ENCODE peak calls at places on chromosome 3, in eight cellular contexts. N is breast epithelium, M is uterus, Z is heart left ventricle, L is sigmoid colon, P is K562, H is H1, U is transverse colon. X is an unnamed sample.

GRCh38 chr3:149454746-149455145 is 19.8 kb upstream of the TM4SF4 start:
- DNase-seq in U (no peak), H (no peak), Z (no peak), L (no peak), M (no peak), N (no peak), P (no peak), X (no peak)

GRCh38 chr3:126983653-126984390 is 907 bp downstream of the PLXNA1 start:
- DNase-seq in L (no peak), Z (no peak), P (peak), U (peak), H (peak), N (no peak), M (peak), X (no peak)

GRCh38 chr3:64865872-64866588 is 178.2 kb upstream of the ADAMTS9 start:
- DNase-seq in Z (no peak), L (no peak), U (no peak), N (no peak), M (no peak), P (no peak), H (no peak), X (no peak)

GRCh38 chr3:65376426-65376825 is 662.3 kb downstream of the MAGI1 start:
- DNase-seq in Z (no peak), M (no peak), P (no peak), H (no peak), N (no peak), L (no peak), U (no peak), X (no peak)

GRCh38 chr3:115912372-115912771 is 289.1 kb downstream of the GAP43 start:
- DNase-seq in L (no peak), Z (no peak), U (no peak), N (no peak), P (no peak), M (no peak), H (no peak), X (no peak)

GRCh38 chr3:122668930-122669730 is 11.5 kb upstream of the PARP14 start:
- DNase-seq in U (no peak), M (no peak), L (no peak), P (peak), N (no peak), Z (no peak), H (no peak), X (no peak)

GRCh38 chr3:29440321-29441019 is 159.6 kb downstream of the RBMS3 start:
- DNase-seq in L (no peak), N (no peak), Z (no peak), M (no peak), H (no peak), U (no peak), P (no peak), X (peak)

GRCh38 chr3:52226229-52226817 is 878 bp upstream of the TLR9 start:
- DNase-seq in M (no peak), L (no peak), H (no peak), N (no peak), U (no peak), P (no peak), Z (no peak), X (peak)

GRCh38 chr3:127817331-127817821 is 4.9 kb downstream of the MGLL start:
- DNase-seq in M (no peak), Z (no peak), N (no peak), P (no peak), L (no peak), H (no peak), U (peak), X (peak)

GRCh38 chr3:156433910-156434309 is 121.0 kb downstream of the SSR3 start:
- DNase-seq in Z (no peak), M (no peak), U (no peak), N (no peak), L (no peak), P (no peak), H (no peak), X (no peak)

GRCh38 chr3:146166450-146167222 is 5.7 kb upstream of the PLOD2 start:
- DNase-seq in M (no peak), P (no peak), U (no peak), Z (no peak), L (no peak), H (no peak), N (no peak), X (no peak)

GRCh38 chr3:47645551-47645950 is 66.9 kb upstream of the CSPG5 start:
- DNase-seq in L (no peak), Z (no peak), P (no peak), N (no peak), M (no peak), H (no peak), U (no peak), X (no peak)

GRCh38 chr3:171804618-171805389 is 5.5 kb downstream of the PLD1 start:
- DNase-seq in M (peak), N (no peak), L (no peak), Z (no peak), H (no peak), P (no peak), U (no peak), X (no peak)

GRCh38 chr3:171806200-171807128 is 3.8 kb downstream of the PLD1 start:
- DNase-seq in L (no peak), N (no peak), P (peak), H (no peak), U (no peak), Z (no peak), M (no peak), X (no peak)

GRCh38 chr3:171807806-171808205 is 2.5 kb downstream of the PLD1 start:
- DNase-seq in M (no peak), U (no peak), N (no peak), P (no peak), L (no peak), Z (no peak), H (no peak), X (no peak)

GRCh38 chr3:171805687-171806086 is 4.6 kb downstream of the PLD1 start:
- DNase-seq in N (no peak), H (no peak), Z (no peak), L (no peak), P (no peak), M (no peak), U (no peak), X (no peak)

GRCh38 chr3:171807129-171807675 is 3.1 kb downstream of the PLD1 start:
- DNase-seq in P (no peak), H (no peak), Z (no peak), M (no peak), U (no peak), L (no peak), N (no peak), X (no peak)
- TF ChIP-seq POLR2A in P (no peak), H (no peak), Z (no peak), M (no peak), U (no peak), L (no peak), N (no peak), X (no peak)

GRCh38 chr3:150583028-150583427 is 20.1 kb upstream of the SELENOT start:
- DNase-seq in H (no peak), P (no peak), N (no peak), Z (no peak), M (no peak), U (no peak), L (no peak), X (no peak)

GRCh38 chr3:150577854-150578253 is 25.3 kb upstream of the SELENOT start:
- DNase-seq in U (no peak), N (no peak), P (no peak), L (no peak), M (no peak), Z (no peak), H (no peak), X (no peak)

GRCh38 chr3:150581174-150581573 is 21.9 kb upstream of the SELENOT start:
- DNase-seq in U (no peak), L (no peak), N (no peak), H (no peak), M (no peak), Z (no peak), P (no peak), X (no peak)

GRCh38 chr3:150588027-150588830 is 14.9 kb upstream of the SELENOT start:
- DNase-seq in Z (peak), U (no peak), N (no peak), M (no peak), L (no peak), H (no peak), P (no peak), X (no peak)

GRCh38 chr3:150582620-150583019 is 20.5 kb upstream of the SELENOT start:
- DNase-seq in U (no peak), N (no peak), L (no peak), P (no peak), H (no peak), Z (no peak), M (no peak), X (no peak)
- TF ChIP-seq POLR2A in U (no peak), N (no peak), L (no peak), P (no peak), H (no peak), Z (no peak), M (no peak), X (no peak)

DNA sequence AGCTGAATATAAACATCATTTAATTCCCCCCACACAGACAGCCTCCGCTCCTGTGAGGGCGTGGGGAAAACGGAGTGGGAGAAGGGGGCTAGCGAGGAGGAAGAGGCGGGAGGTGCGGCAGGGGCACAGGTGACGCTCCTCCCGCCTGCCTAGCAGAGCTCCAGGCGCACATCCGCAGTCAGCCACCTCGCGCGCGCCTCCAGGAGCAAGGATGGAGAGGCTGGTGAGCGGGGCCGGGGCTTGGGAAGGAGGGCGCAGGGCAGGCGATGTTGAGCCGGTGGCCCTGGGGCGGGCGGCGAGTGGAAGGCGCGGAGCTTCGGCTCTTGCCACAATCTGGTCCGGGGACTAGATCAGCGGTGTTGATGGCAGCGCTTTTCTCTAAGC is at the start of gene CD200:
- DNase-seq in P (no peak), H (no peak), L (peak), U (peak), M (peak), N (peak), Z (peak), X (no peak)
- TF ChIP-seq POLR2A in P (no peak), H (peak), L (peak), U (peak), M (peak), N (no peak), Z (no peak), X (peak)

GRCh38 chr3:85933326-85933725 is 974.5 kb downstream of the CADM2 start:
- DNase-seq in L (no peak), P (no peak), Z (no peak), U (no peak), N (no peak), H (no peak), M (no peak), X (no peak)

GRCh38 chr3:85935171-85935570 is 976.4 kb downstream of the CADM2 start:
- DNase-seq in Z (no peak), H (no peak), L (no peak), M (no peak), U (no peak), P (no peak), N (no peak), X (no peak)

DNA sequence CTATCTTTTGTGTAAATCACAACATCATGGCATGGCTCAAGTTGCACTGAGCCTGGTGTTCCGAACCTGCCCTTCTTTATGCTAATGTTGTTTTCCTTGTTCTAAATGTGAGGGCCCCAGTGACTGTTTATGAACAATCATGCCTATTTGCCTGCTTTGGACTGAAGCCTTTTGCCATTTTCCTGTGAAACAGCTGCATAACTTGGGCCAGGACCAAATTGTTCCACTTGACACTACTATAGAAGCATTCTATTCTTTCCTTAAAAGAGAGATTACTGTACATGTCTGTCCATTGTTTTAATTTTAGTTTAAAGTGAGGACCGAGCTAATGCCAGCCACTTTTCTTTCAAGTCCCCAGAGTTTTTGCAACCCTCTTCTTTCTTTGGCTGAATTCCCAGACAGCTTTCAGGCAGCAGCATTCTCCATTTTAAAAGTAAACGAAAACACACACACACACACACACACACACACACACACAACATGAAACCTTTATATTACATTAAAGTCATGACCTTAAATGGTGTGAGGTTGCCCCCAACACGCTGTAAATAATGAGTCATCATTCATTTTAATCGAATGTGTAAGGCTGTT is 980.3 kb downstream of the CADM2 start:
- DNase-seq in H (no peak), N (no peak), Z (no peak), M (no peak), L (no peak), U (no peak), P (no peak), X (no peak)
- TF ChIP-seq POLR2A in H (no peak), N (no peak), Z (no peak), M (no peak), L (no peak), U (no peak), P (no peak), X (no peak)

GRCh38 chr3:198076722-198077308 is 116.8 kb downstream of the LMLN start:
- DNase-seq in H (no peak), N (no peak), L (no peak), P (no peak), U (no peak), Z (no peak), M (no peak), X (no peak)
- TF ChIP-seq POLR2A in H (no peak), N (no peak), L (no peak), P (no peak), U (no peak), Z (no peak), M (no peak), X (no peak)

X was measured in gastrocnemius medialis.